ENCODE peak calls at places on chromosome 12, in four cellular contexts. D is right lobe of liver, G is ovary, J is uterus. Q is an unnamed sample.

GRCh38 chr12:57236224-57236924 is 6.9 kb downstream of the SHMT2 start:
- DNase-seq in J (no peak), G (no peak), D (peak), Q (no peak)

GRCh38 chr12:30847259-30847658 is 79.3 kb upstream of the TSPAN11 start:
- DNase-seq in J (no peak), G (no peak), D (no peak), Q (peak)

GRCh38 chr12:27424631-27425230 is 21.8 kb upstream of the SMCO2 start:
- DNase-seq in G (peak), J (peak), D (no peak), Q (peak)

GRCh38 chr12:64670856-64671639 is 60.8 kb downstream of the RASSF3 start:
- DNase-seq in J (peak), G (peak), D (no peak), Q (no peak)

GRCh38 chr12:65460076-65460475 is 181.6 kb downstream of the MSRB3 start:
- DNase-seq in J (no peak), G (no peak), D (peak), Q (no peak)

GRCh38 chr12:101696477-101697196 is 803 bp upstream of the CHPT1 start:
- DNase-seq in D (peak), J (peak), G (peak), Q (peak)

GRCh38 chr12:118979763-118980406 is 1.5 kb upstream of the SRRM4 start:
- DNase-seq in D (peak), J (no peak), G (no peak), Q (peak)

GRCh38 chr12:54360717-54361456 is 3.4 kb downstream of the GPR84 start:
- DNase-seq in G (peak), D (peak), J (peak), Q (peak)

GRCh38 chr12:20142956-20143355 is 225.4 kb upstream of the PDE3A start:
- DNase-seq in G (no peak), J (no peak), D (no peak), Q (no peak)

GRCh38 chr12:93361159-93361919 is 16.4 kb upstream of the NUDT4 start:
- DNase-seq in G (no peak), D (no peak), J (no peak), Q (no peak)

GRCh38 chr12:100656141-100656540 is 82.7 kb downstream of the GAS2L3 start:
- DNase-seq in D (no peak), G (no peak), J (no peak), Q (no peak)

GRCh38 chr12:6069452-6070093 is 54.9 kb downstream of the VWF start:
- DNase-seq in D (no peak), G (no peak), J (no peak), Q (peak)

GRCh38 chr12:30939234-30939633 is 12.7 kb downstream of the TSPAN11 start:
- DNase-seq in J (no peak), G (no peak), D (no peak), Q (no peak)

GRCh38 chr12:102811125-102811737 is 105.8 kb downstream of the PAH start:
- DNase-seq in G (peak), J (peak), D (no peak), Q (peak)

GRCh38 chr12:108079731-108080130 is 49.4 kb upstream of the WSCD2 start:
- DNase-seq in J (no peak), G (no peak), D (no peak), Q (no peak)

GRCh38 chr12:211142-211465 is 2.9 kb downstream of the SLC6A12 start:
- DNase-seq in G (no peak), D (no peak), J (no peak), Q (no peak)

GRCh38 chr12:52305921-52306705 is 14.8 kb upstream of the KRT81 start:
- DNase-seq in D (peak), J (no peak), G (no peak), Q (peak)

GRCh38 chr12:52208424-52209165 is 16.8 kb upstream of the KRT80 start:
- DNase-seq in D (no peak), G (no peak), J (peak), Q (no peak)

GRCh38 chr12:58681730-58682129 is 238.6 kb downstream of the LRIG3 start:
- DNase-seq in J (no peak), G (no peak), D (no peak), Q (no peak)

GRCh38 chr12:38159591-38160317 is 156.8 kb upstream of the ALG10B start:
- DNase-seq in G (no peak), D (no peak), J (no peak), Q (no peak)
- TF ChIP-seq CTCF in G (no peak), D (no peak), J (no peak), Q (no peak)

GRCh38 chr12:2009623-2010022 is 5.4 kb upstream of the DCP1B start:
- DNase-seq in G (no peak), J (no peak), D (no peak), Q (peak)

GRCh38 chr12:2004113-2004929 is at the start of gene DCP1B:
- DNase-seq in J (peak), G (peak), D (peak), Q (peak)

GRCh38 chr12:2008677-2009076 is 4.4 kb upstream of the DCP1B start:
- DNase-seq in J (no peak), G (no peak), D (no peak), Q (no peak)

GRCh38 chr12:2003676-2004112 is 563 bp downstream of the DCP1B start:
- DNase-seq in G (no peak), D (no peak), J (no peak), Q (no peak)
- TF ChIP-seq POLR2A in G (no peak), D (no peak), J (no peak), Q (no peak)

DNA sequence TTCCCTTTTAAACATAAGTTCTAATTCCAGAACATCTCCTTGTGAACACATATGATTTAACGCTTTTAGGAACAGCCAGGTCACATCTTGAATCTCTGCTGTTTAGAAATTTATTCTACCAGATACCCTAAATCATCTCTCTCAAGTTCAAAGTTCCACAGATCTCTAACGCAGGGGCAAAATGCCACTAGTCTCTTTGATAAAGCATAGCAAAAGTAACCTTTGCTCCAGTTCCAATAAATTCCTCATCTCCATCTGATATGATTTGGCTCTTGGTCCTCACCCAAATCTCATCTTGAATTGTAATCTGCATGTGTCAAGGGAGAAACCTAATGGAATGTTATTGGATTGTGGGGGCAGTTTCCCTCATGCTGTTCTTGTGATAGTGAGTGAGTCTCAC is 96.3 kb upstream of the PLEKHA5 start:
- DNase-seq in G (no peak), J (no peak), D (no peak), Q (no peak)
- H3K4me3 ChIP-seq in G (no peak), J (no peak), D (no peak), Q (no peak)

GRCh38 chr12:122235741-122236140 is 9.9 kb upstream of the DIABLO start:
- DNase-seq in D (no peak), J (no peak), G (no peak), Q (peak)
- TF ChIP-seq CTCF in D (no peak), J (no peak), G (no peak), Q (no peak)

GRCh38 chr12:55736076-55736475 is 6.8 kb upstream of the GDF11 start:
- DNase-seq in D (no peak), J (no peak), G (no peak), Q (no peak)
- TF ChIP-seq POLR2A in D (no peak), J (no peak), G (no peak), Q (no peak)

Q was measured in NB4.